ENCODE peak calls at places on chromosomes 7 and 10, in six cellular contexts. One of them, this sample, is unnamed.

GRCh38 chr10:3825244-3825643 is 40.2 kb upstream of the KLF6 start:
- DNase-seq in left ventricle myocardium inferior: no peak
- DNase-seq in testis: no peak
- DNase-seq in aorta: no peak
- DNase-seq in fibroblast of lung: peak
- DNase-seq in effector memory CD4-positive, alpha-beta T cell: no peak
- DNase-seq in this sample: no peak

GRCh38 chr7:76054129-76055120 is 6.5 kb downstream of the MDH2 start:
- DNase-seq in testis: no peak
- DNase-seq in aorta: no peak
- DNase-seq in fibroblast of lung: peak
- DNase-seq in left ventricle myocardium inferior: no peak
- DNase-seq in effector memory CD4-positive, alpha-beta T cell: no peak
- DNase-seq in this sample: peak

GRCh38 chr7:12633589-12633988 is 53.8 kb upstream of the ARL4A start:
- DNase-seq in aorta: no peak
- DNase-seq in left ventricle myocardium inferior: no peak
- DNase-seq in fibroblast of lung: no peak
- DNase-seq in effector memory CD4-positive, alpha-beta T cell: no peak
- DNase-seq in testis: no peak
- DNase-seq in this sample: no peak

GRCh38 chr7:134395604-134396003 is 63.3 kb downstream of the AKR1B1 start:
- DNase-seq in aorta: no peak
- DNase-seq in left ventricle myocardium inferior: no peak
- DNase-seq in fibroblast of lung: no peak
- DNase-seq in testis: no peak
- DNase-seq in effector memory CD4-positive, alpha-beta T cell: no peak
- DNase-seq in this sample: no peak

GRCh38 chr10:14389981-14390590 is 59.4 kb upstream of the FRMD4A start:
- DNase-seq in fibroblast of lung: no peak
- DNase-seq in left ventricle myocardium inferior: no peak
- DNase-seq in effector memory CD4-positive, alpha-beta T cell: no peak
- DNase-seq in testis: no peak
- DNase-seq in aorta: no peak
- DNase-seq in this sample: no peak

GRCh38 chr10:15120523-15120922 is 23.4 kb downstream of the RPP38 start:
- DNase-seq in testis: no peak
- DNase-seq in aorta: no peak
- DNase-seq in effector memory CD4-positive, alpha-beta T cell: no peak
- DNase-seq in left ventricle myocardium inferior: no peak
- DNase-seq in fibroblast of lung: peak
- DNase-seq in this sample: no peak

GRCh38 chr10:125159932-125160855 is at the start of gene CTBP2:
- DNase-seq in left ventricle myocardium inferior: peak
- DNase-seq in aorta: peak
- DNase-seq in testis: peak
- DNase-seq in effector memory CD4-positive, alpha-beta T cell: no peak
- DNase-seq in fibroblast of lung: peak
- DNase-seq in this sample: peak

GRCh38 chr7:26279405-26279804 is 12.3 kb upstream of the SNX10 start:
- DNase-seq in fibroblast of lung: no peak
- DNase-seq in effector memory CD4-positive, alpha-beta T cell: no peak
- DNase-seq in aorta: no peak
- DNase-seq in left ventricle myocardium inferior: no peak
- DNase-seq in testis: peak
- DNase-seq in this sample: no peak

GRCh38 chr7:28408105-28408973 is 4.0 kb upstream of the CREB5 start:
- DNase-seq in testis: peak
- DNase-seq in effector memory CD4-positive, alpha-beta T cell: no peak
- DNase-seq in left ventricle myocardium inferior: peak
- DNase-seq in fibroblast of lung: no peak
- DNase-seq in aorta: peak
- DNase-seq in this sample: peak

GRCh38 chr7:108452707-108453106 is 3.5 kb downstream of the NRCAM start:
- DNase-seq in effector memory CD4-positive, alpha-beta T cell: no peak
- DNase-seq in fibroblast of lung: peak
- DNase-seq in testis: no peak
- DNase-seq in left ventricle myocardium inferior: no peak
- DNase-seq in aorta: no peak
- DNase-seq in this sample: no peak

GRCh38 chr7:95596183-95597135 is at the start of gene PDK4:
- DNase-seq in testis: peak
- DNase-seq in aorta: peak
- DNase-seq in left ventricle myocardium inferior: peak
- DNase-seq in fibroblast of lung: peak
- DNase-seq in effector memory CD4-positive, alpha-beta T cell: no peak
- DNase-seq in this sample: peak

GRCh38 chr7:121298831-121299239 is 30.0 kb upstream of the WNT16 start:
- DNase-seq in left ventricle myocardium inferior: no peak
- DNase-seq in effector memory CD4-positive, alpha-beta T cell: no peak
- DNase-seq in fibroblast of lung: no peak
- DNase-seq in testis: no peak
- DNase-seq in aorta: no peak
- DNase-seq in this sample: no peak

GRCh38 chr10:30373596-30374327 is 24.7 kb upstream of the MTPAP start:
- DNase-seq in aorta: no peak
- DNase-seq in testis: no peak
- DNase-seq in left ventricle myocardium inferior: no peak
- DNase-seq in effector memory CD4-positive, alpha-beta T cell: no peak
- DNase-seq in fibroblast of lung: no peak
- DNase-seq in this sample: no peak

DNA sequence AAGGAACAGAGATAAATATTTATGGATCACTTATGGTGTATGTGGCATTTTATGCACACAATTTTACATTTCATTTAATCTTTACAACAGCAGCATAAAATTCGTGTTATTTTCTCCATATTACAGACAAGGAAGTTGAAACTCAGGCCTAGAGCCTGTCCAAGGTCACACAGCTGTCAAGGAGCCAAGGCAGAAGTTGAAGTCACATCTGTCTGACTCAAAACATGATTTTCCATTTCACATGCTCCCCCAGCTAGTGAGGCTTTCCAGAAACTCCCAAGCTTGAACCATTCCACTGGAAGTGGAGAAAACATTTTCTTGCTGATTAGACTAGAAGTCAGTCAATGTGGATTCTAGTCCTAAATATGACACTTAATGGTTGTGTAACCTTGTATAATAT is 110.5 kb downstream of the HECTD2 start:
- DNase-seq in left ventricle myocardium inferior: no peak
- DNase-seq in fibroblast of lung: no peak
- DNase-seq in testis: peak
- DNase-seq in aorta: no peak
- DNase-seq in effector memory CD4-positive, alpha-beta T cell: no peak
- DNase-seq in this sample: peak
- H3K27ac ChIP-seq in left ventricle myocardium inferior: peak
- H3K27ac ChIP-seq in fibroblast of lung: no peak
- H3K27ac ChIP-seq in testis: peak
- H3K27ac ChIP-seq in aorta: no peak
- H3K27ac ChIP-seq in effector memory CD4-positive, alpha-beta T cell: no peak
- H3K27ac ChIP-seq in this sample: peak

GRCh38 chr10:119518176-119518575 is 24.3 kb downstream of the RGS10 start:
- DNase-seq in testis: no peak
- DNase-seq in left ventricle myocardium inferior: no peak
- DNase-seq in fibroblast of lung: no peak
- DNase-seq in aorta: no peak
- DNase-seq in effector memory CD4-positive, alpha-beta T cell: no peak
- DNase-seq in this sample: no peak

GRCh38 chr10:119520283-119520682 is 22.2 kb downstream of the RGS10 start:
- DNase-seq in aorta: no peak
- DNase-seq in effector memory CD4-positive, alpha-beta T cell: no peak
- DNase-seq in testis: no peak
- DNase-seq in left ventricle myocardium inferior: no peak
- DNase-seq in fibroblast of lung: no peak
- DNase-seq in this sample: no peak

GRCh38 chr10:119517235-119518141 is 25.0 kb downstream of the RGS10 start:
- DNase-seq in left ventricle myocardium inferior: no peak
- DNase-seq in aorta: no peak
- DNase-seq in testis: peak
- DNase-seq in effector memory CD4-positive, alpha-beta T cell: peak
- DNase-seq in fibroblast of lung: no peak
- DNase-seq in this sample: no peak

GRCh38 chr10:119516381-119517234 is 25.9 kb downstream of the RGS10 start:
- DNase-seq in left ventricle myocardium inferior: no peak
- DNase-seq in testis: no peak
- DNase-seq in effector memory CD4-positive, alpha-beta T cell: peak
- DNase-seq in fibroblast of lung: no peak
- DNase-seq in aorta: no peak
- DNase-seq in this sample: no peak

DNA sequence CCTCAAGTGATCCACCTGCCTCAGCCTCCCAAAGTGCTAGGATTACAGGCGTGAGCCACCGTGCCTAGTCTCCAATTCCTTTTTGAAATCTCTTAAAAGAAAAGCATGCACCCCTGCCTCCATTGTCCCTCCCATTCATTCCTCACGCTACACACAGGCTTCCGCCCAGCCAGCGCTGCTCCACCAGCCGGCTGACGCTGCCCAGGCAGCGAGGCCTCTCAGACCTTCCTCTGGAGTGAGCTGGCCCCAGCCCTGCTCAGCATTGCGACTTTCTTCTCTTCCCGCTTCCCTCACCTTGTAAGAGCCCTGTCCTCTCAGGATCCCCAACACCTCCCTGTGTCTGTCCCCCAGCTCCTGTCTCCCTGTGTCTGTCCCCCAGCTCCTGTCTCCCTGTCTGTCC is 23.6 kb downstream of the RGS10 start:
- DNase-seq in effector memory CD4-positive, alpha-beta T cell: no peak
- DNase-seq in aorta: no peak
- DNase-seq in testis: no peak
- DNase-seq in left ventricle myocardium inferior: no peak
- DNase-seq in fibroblast of lung: no peak
- DNase-seq in this sample: no peak
- H3K27ac ChIP-seq in effector memory CD4-positive, alpha-beta T cell: peak
- H3K27ac ChIP-seq in aorta: no peak
- H3K27ac ChIP-seq in testis: no peak
- H3K27ac ChIP-seq in left ventricle myocardium inferior: no peak
- H3K27ac ChIP-seq in fibroblast of lung: no peak
- H3K27ac ChIP-seq in this sample: no peak

GRCh38 chr7:6394114-6394513 is 53.6 kb downstream of the DAGLB start:
- DNase-seq in aorta: no peak
- DNase-seq in fibroblast of lung: no peak
- DNase-seq in effector memory CD4-positive, alpha-beta T cell: no peak
- DNase-seq in testis: no peak
- DNase-seq in left ventricle myocardium inferior: no peak
- DNase-seq in this sample: no peak

GRCh38 chr7:6393667-6394056 is 54.1 kb downstream of the DAGLB start:
- DNase-seq in testis: no peak
- DNase-seq in left ventricle myocardium inferior: no peak
- DNase-seq in fibroblast of lung: no peak
- DNase-seq in aorta: no peak
- DNase-seq in effector memory CD4-positive, alpha-beta T cell: no peak
- DNase-seq in this sample: no peak

GRCh38 chr7:6389728-6390127 is 58.0 kb downstream of the DAGLB start:
- DNase-seq in fibroblast of lung: no peak
- DNase-seq in testis: no peak
- DNase-seq in effector memory CD4-positive, alpha-beta T cell: no peak
- DNase-seq in aorta: no peak
- DNase-seq in left ventricle myocardium inferior: no peak
- DNase-seq in this sample: no peak

GRCh38 chr7:6395898-6396582 is 51.7 kb downstream of the DAGLB start:
- DNase-seq in aorta: no peak
- DNase-seq in testis: no peak
- DNase-seq in fibroblast of lung: no peak
- DNase-seq in effector memory CD4-positive, alpha-beta T cell: no peak
- DNase-seq in left ventricle myocardium inferior: peak
- DNase-seq in this sample: no peak

DNA sequence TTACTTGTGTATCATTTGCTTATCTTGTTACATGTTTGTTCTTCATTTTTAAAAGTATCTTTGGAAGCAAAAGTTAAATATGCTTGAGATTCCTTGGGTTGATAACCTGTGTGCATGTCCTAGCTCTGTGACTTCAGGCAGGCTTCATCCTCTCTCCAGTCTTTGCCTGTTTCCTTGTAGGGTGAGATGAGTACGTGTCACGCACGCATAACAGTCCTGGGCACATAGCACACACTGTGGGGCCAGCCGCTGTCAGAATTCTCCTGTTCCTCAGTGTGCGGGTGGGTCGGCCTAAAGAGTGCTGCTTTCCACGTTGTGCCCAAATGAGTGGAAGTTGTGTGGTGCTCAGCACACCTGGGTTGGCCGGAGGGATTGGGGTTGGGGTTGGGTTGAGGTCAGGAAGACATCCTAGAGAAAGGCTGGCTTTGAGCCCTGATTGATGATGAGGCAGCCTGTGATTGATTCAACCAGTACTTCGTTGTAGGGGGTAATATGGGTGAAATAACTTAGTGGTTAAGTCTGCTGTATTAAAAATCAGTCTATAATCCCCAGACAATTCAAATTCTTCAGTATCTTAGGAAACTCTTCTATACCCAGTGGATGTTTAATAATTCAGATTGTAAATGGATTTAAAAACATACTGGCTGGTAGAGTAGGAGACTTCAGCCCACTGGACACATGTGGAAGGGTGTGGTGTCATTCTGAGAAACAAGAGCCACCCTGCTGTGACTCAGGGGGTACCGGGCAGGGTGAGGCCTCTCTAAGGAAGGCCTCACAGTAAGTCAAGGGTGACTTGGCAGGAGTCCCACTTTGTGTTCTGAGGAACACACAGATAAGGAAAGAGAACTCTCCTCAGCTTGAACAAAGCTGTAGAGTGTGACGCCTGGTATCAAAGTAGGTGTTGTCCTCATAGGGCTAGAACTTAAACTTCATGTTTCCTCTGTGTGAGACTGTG is 54.8 kb downstream of the DAGLB start:
- DNase-seq in fibroblast of lung: peak
- DNase-seq in left ventricle myocardium inferior: peak
- DNase-seq in effector memory CD4-positive, alpha-beta T cell: no peak
- DNase-seq in aorta: peak
- DNase-seq in testis: peak
- DNase-seq in this sample: peak
- H3K27ac ChIP-seq in fibroblast of lung: peak
- H3K27ac ChIP-seq in left ventricle myocardium inferior: peak
- H3K27ac ChIP-seq in effector memory CD4-positive, alpha-beta T cell: peak
- H3K27ac ChIP-seq in aorta: no peak
- H3K27ac ChIP-seq in testis: peak
- H3K27ac ChIP-seq in this sample: peak

GRCh38 chr7:50315193-50315592 is 10.7 kb downstream of the IKZF1 start:
- DNase-seq in aorta: no peak
- DNase-seq in effector memory CD4-positive, alpha-beta T cell: no peak
- DNase-seq in fibroblast of lung: no peak
- DNase-seq in left ventricle myocardium inferior: no peak
- DNase-seq in testis: no peak
- DNase-seq in this sample: no peak
- H3K27ac ChIP-seq in aorta: no peak
- H3K27ac ChIP-seq in effector memory CD4-positive, alpha-beta T cell: peak
- H3K27ac ChIP-seq in fibroblast of lung: no peak
- H3K27ac ChIP-seq in left ventricle myocardium inferior: no peak
- H3K27ac ChIP-seq in testis: no peak
- H3K27ac ChIP-seq in this sample: no peak